ENCODE peak calls at places on chromosome 16, in six cellular contexts. F is coronary artery; G is activated CD4-positive, CD25-positive, alpha-beta regulatory T cell; I is brain microvascular endothelial cell; M is T-helper 1 cell; T is CD4-positive, alpha-beta T cell. D is an unnamed sample.

GRCh38 chr16:84825896-84826557 is 6.2 kb downstream of the CRISPLD2 start:
- DNase-seq in F (no peak), G (no peak), I (no peak), M (no peak), T (no peak), D (no peak)

GRCh38 chr16:58012481-58012880 is 11.3 kb downstream of the USB1 start:
- DNase-seq in F (no peak), G (no peak), I (no peak), M (no peak), T (no peak), D (no peak)

GRCh38 chr16:11105038-11105903 is 150.7 kb downstream of the SOCS1 start:
- DNase-seq in F (no peak), G (no peak), I (peak), M (no peak), T (no peak), D (no peak)

GRCh38 chr16:64920211-64920610 is 201.7 kb downstream of the CDH11 start:
- DNase-seq in F (no peak), G (no peak), I (no peak), M (no peak), T (no peak), D (no peak)

GRCh38 chr16:1572664-1573063 is 39.2 kb downstream of the TMEM204 start:
- DNase-seq in F (no peak), G (no peak), I (no peak), M (no peak), T (no peak), D (no peak)

GRCh38 chr16:20611975-20612471 is 35.9 kb upstream of the ACSM2B start:
- DNase-seq in F (peak), G (no peak), I (no peak), M (no peak), T (no peak), D (no peak)

GRCh38 chr16:30527635-30528178 is 1.3 kb upstream of the ZNF768 start:
- DNase-seq in F (no peak), G (no peak), I (no peak), M (no peak), T (no peak), D (no peak)

GRCh38 chr16:87382023-87382785 is 1.4 kb downstream of the FBXO31 start:
- DNase-seq in F (no peak), G (no peak), I (no peak), M (no peak), T (no peak), D (no peak)

GRCh38 chr16:27434141-27435051 is 32.4 kb downstream of the IL21R start:
- DNase-seq in F (peak), G (no peak), I (no peak), M (no peak), T (no peak), D (no peak)

GRCh38 chr16:79093554-79093967 is 507.0 kb downstream of the MAF start:
- DNase-seq in F (no peak), G (no peak), I (no peak), M (no peak), T (peak), D (no peak)

GRCh38 chr16:54197758-54198157 is 88.8 kb downstream of the IRX3 start:
- DNase-seq in F (no peak), G (no peak), I (no peak), M (no peak), T (no peak), D (no peak)

GRCh38 chr16:57265850-57266530 is 18.5 kb downstream of the PLLP start:
- DNase-seq in F (no peak), G (no peak), I (no peak), M (no peak), T (no peak), D (no peak)

GRCh38 chr16:49567940-49568339 is 194.3 kb downstream of the C16orf78 start:
- DNase-seq in F (no peak), G (no peak), I (no peak), M (no peak), T (no peak), D (no peak)

GRCh38 chr16:53844796-53845195 is 140.8 kb downstream of the FTO start:
- DNase-seq in F (no peak), G (no peak), I (no peak), M (no peak), T (no peak), D (no peak)

GRCh38 chr16:47578573-47578972 is 117.4 kb downstream of the PHKB start:
- DNase-seq in F (no peak), G (no peak), I (peak), M (no peak), T (no peak), D (no peak)